ENCODE peak calls at places on chromosomes 12 and 14, in eight cellular contexts. One of them, this sample, is unnamed.
A peak's percentile ranks its signal among the peaks of the same experiment; 100 is the strongest.

GRCh38 chr12:116863275-116863767 is 17.9 kb downstream of the HRK start:
- DNase-seq in GM13977: no peak
- DNase-seq in NCI-H510A: no peak
- DNase-seq in astrocyte of the cerebellum: no peak
- DNase-seq in stimulated activated CD4-positive, alpha-beta T cell treated with anti-CD3 and anti-CD28 coated beads, Interleukin-4, amount 100 ng/mL, for 48 hours: no peak
- DNase-seq in HuH-7.5: no peak
- DNase-seq in GM20000: no peak
- DNase-seq in GM04504: no peak
- DNase-seq in this sample: no peak

GRCh38 chr12:50925342-50925651 is 27.0 kb upstream of the HIGD1C start:
- DNase-seq in GM13977: no peak
- DNase-seq in NCI-H510A: no peak
- DNase-seq in astrocyte of the cerebellum: no peak
- DNase-seq in stimulated activated CD4-positive, alpha-beta T cell treated with anti-CD3 and anti-CD28 coated beads, Interleukin-4, amount 100 ng/mL, for 48 hours: no peak
- DNase-seq in HuH-7.5: no peak
- DNase-seq in GM20000: no peak
- DNase-seq in GM04504: no peak
- DNase-seq in this sample: no peak

GRCh38 chr14:64725879-64726584 is 21.8 kb downstream of the PLEKHG3 start:
- DNase-seq in GM13977: no peak
- DNase-seq in NCI-H510A: no peak
- DNase-seq in astrocyte of the cerebellum: no peak
- DNase-seq in stimulated activated CD4-positive, alpha-beta T cell treated with anti-CD3 and anti-CD28 coated beads, Interleukin-4, amount 100 ng/mL, for 48 hours: no peak
- DNase-seq in HuH-7.5: no peak
- DNase-seq in GM20000: no peak
- DNase-seq in GM04504: no peak
- DNase-seq in this sample: no peak

GRCh38 chr12:78248321-78248720 is 417.6 kb downstream of the NAV3 start:
- DNase-seq in GM13977: no peak
- DNase-seq in NCI-H510A: no peak
- DNase-seq in astrocyte of the cerebellum: no peak
- DNase-seq in stimulated activated CD4-positive, alpha-beta T cell treated with anti-CD3 and anti-CD28 coated beads, Interleukin-4, amount 100 ng/mL, for 48 hours: no peak
- DNase-seq in HuH-7.5: no peak
- DNase-seq in GM20000: no peak
- DNase-seq in GM04504: no peak
- DNase-seq in this sample: no peak

GRCh38 chr14:55136241-55136640 is 7.2 kb downstream of the LGALS3 start:
- DNase-seq in GM13977: no peak
- DNase-seq in NCI-H510A: no peak
- DNase-seq in astrocyte of the cerebellum: peak; percentile 46
- DNase-seq in stimulated activated CD4-positive, alpha-beta T cell treated with anti-CD3 and anti-CD28 coated beads, Interleukin-4, amount 100 ng/mL, for 48 hours: no peak
- DNase-seq in HuH-7.5: no peak
- DNase-seq in GM20000: no peak
- DNase-seq in GM04504: no peak
- DNase-seq in this sample: no peak

GRCh38 chr12:121678721-121679300 is 9.4 kb upstream of the MORN3 start:
- DNase-seq in GM13977: no peak
- DNase-seq in NCI-H510A: no peak
- DNase-seq in astrocyte of the cerebellum: no peak
- DNase-seq in stimulated activated CD4-positive, alpha-beta T cell treated with anti-CD3 and anti-CD28 coated beads, Interleukin-4, amount 100 ng/mL, for 48 hours: no peak
- DNase-seq in HuH-7.5: no peak
- DNase-seq in GM20000: no peak
- DNase-seq in GM04504: no peak
- DNase-seq in this sample: no peak

GRCh38 chr12:93243689-93244513 is 133.8 kb upstream of the NUDT4 start:
- DNase-seq in GM13977: no peak
- DNase-seq in NCI-H510A: no peak
- DNase-seq in astrocyte of the cerebellum: no peak
- DNase-seq in stimulated activated CD4-positive, alpha-beta T cell treated with anti-CD3 and anti-CD28 coated beads, Interleukin-4, amount 100 ng/mL, for 48 hours: no peak
- DNase-seq in HuH-7.5: peak; percentile 21
- DNase-seq in GM20000: no peak
- DNase-seq in GM04504: peak; percentile 59
- DNase-seq in this sample: no peak

GRCh38 chr14:89041245-89041585 is 216.8 kb downstream of the TTC8 start:
- DNase-seq in GM13977: no peak
- DNase-seq in NCI-H510A: peak; percentile 69
- DNase-seq in astrocyte of the cerebellum: no peak
- DNase-seq in stimulated activated CD4-positive, alpha-beta T cell treated with anti-CD3 and anti-CD28 coated beads, Interleukin-4, amount 100 ng/mL, for 48 hours: no peak
- DNase-seq in HuH-7.5: peak; percentile 40
- DNase-seq in GM20000: no peak
- DNase-seq in GM04504: no peak
- DNase-seq in this sample: no peak

GRCh38 chr12:123034865-123035264 is 54.4 kb downstream of the ARL6IP4 start:
- DNase-seq in GM13977: no peak
- DNase-seq in NCI-H510A: no peak
- DNase-seq in astrocyte of the cerebellum: no peak
- DNase-seq in stimulated activated CD4-positive, alpha-beta T cell treated with anti-CD3 and anti-CD28 coated beads, Interleukin-4, amount 100 ng/mL, for 48 hours: no peak
- DNase-seq in HuH-7.5: no peak
- DNase-seq in GM20000: no peak
- DNase-seq in GM04504: peak; percentile 47
- DNase-seq in this sample: no peak

GRCh38 chr14:68199465-68200145 is 380.0 kb downstream of the RAD51B start:
- DNase-seq in GM13977: no peak
- DNase-seq in NCI-H510A: no peak
- DNase-seq in astrocyte of the cerebellum: peak; percentile 79
- DNase-seq in stimulated activated CD4-positive, alpha-beta T cell treated with anti-CD3 and anti-CD28 coated beads, Interleukin-4, amount 100 ng/mL, for 48 hours: no peak
- DNase-seq in HuH-7.5: no peak
- DNase-seq in GM20000: no peak
- DNase-seq in GM04504: no peak
- DNase-seq in this sample: no peak

GRCh38 chr12:25994901-25995625 is 36.6 kb downstream of the RASSF8 start:
- DNase-seq in GM13977: no peak
- DNase-seq in NCI-H510A: no peak
- DNase-seq in astrocyte of the cerebellum: no peak
- DNase-seq in stimulated activated CD4-positive, alpha-beta T cell treated with anti-CD3 and anti-CD28 coated beads, Interleukin-4, amount 100 ng/mL, for 48 hours: no peak
- DNase-seq in HuH-7.5: no peak
- DNase-seq in GM20000: no peak
- DNase-seq in GM04504: no peak
- DNase-seq in this sample: no peak

GRCh38 chr12:12585115-12585862 is 22.6 kb upstream of the DUSP16 start:
- DNase-seq in GM13977: no peak
- DNase-seq in NCI-H510A: no peak
- DNase-seq in astrocyte of the cerebellum: no peak
- DNase-seq in stimulated activated CD4-positive, alpha-beta T cell treated with anti-CD3 and anti-CD28 coated beads, Interleukin-4, amount 100 ng/mL, for 48 hours: no peak
- DNase-seq in HuH-7.5: no peak
- DNase-seq in GM20000: no peak
- DNase-seq in GM04504: no peak
- DNase-seq in this sample: no peak

GRCh38 chr12:47754126-47754525 is 4.6 kb downstream of the RAPGEF3 start:
- DNase-seq in GM13977: no peak
- DNase-seq in NCI-H510A: no peak
- DNase-seq in astrocyte of the cerebellum: no peak
- DNase-seq in stimulated activated CD4-positive, alpha-beta T cell treated with anti-CD3 and anti-CD28 coated beads, Interleukin-4, amount 100 ng/mL, for 48 hours: no peak
- DNase-seq in HuH-7.5: no peak
- DNase-seq in GM20000: no peak
- DNase-seq in GM04504: no peak
- DNase-seq in this sample: no peak

GRCh38 chr12:50246873-50247612 is 36.3 kb downstream of the LIMA1 start:
- DNase-seq in GM13977: peak; percentile 45
- DNase-seq in NCI-H510A: no peak
- DNase-seq in astrocyte of the cerebellum: peak; percentile 78
- DNase-seq in stimulated activated CD4-positive, alpha-beta T cell treated with anti-CD3 and anti-CD28 coated beads, Interleukin-4, amount 100 ng/mL, for 48 hours: no peak
- DNase-seq in HuH-7.5: no peak
- DNase-seq in GM20000: peak; percentile 47
- DNase-seq in GM04504: peak; percentile 100
- DNase-seq in this sample: peak; percentile 55

GRCh38 chr12:131833896-131834641 is 5.9 kb downstream of the MMP17 start:
- DNase-seq in GM13977: no peak
- DNase-seq in NCI-H510A: no peak
- DNase-seq in astrocyte of the cerebellum: no peak
- DNase-seq in stimulated activated CD4-positive, alpha-beta T cell treated with anti-CD3 and anti-CD28 coated beads, Interleukin-4, amount 100 ng/mL, for 48 hours: no peak
- DNase-seq in HuH-7.5: no peak
- DNase-seq in GM20000: no peak
- DNase-seq in GM04504: no peak
- DNase-seq in this sample: no peak

This sample was measured in GM13976.